ENCODE peak calls at places on chromosomes 7 and 10, in seven cellular contexts. C is NCI-H2081; U is HEK293T; H is stimulated activated CD8-positive, alpha-beta memory T cell treated with anti-CD3 and anti-CD28 coated beads, Interleukin-15, amount 100 ng/mL, for 4 hours; N is prostate gland; P is immature natural killer cell; A is pons. E is an unnamed sample.
A peak's percentile ranks its signal among the peaks of the same experiment; 100 is the strongest.

GRCh38 chr10:124117511-124117785 is 24.1 kb upstream of the CHST15 start:
- DNase-seq in C (no peak), H (no peak), A (no peak), N (no peak), U (no peak), P (no peak), E (no peak)

GRCh38 chr7:136405931-136406777 is 429.0 kb upstream of the MTPN start:
- DNase-seq in N (peak; percentile 15), A (peak; percentile 76), H (no peak), U (peak; percentile 73), P (peak; percentile 17), C (peak; percentile 86), E (peak; percentile 37)

GRCh38 chr7:87853237-87853864 is 22.8 kb downstream of the SLC25A40 start:
- DNase-seq in H (no peak), C (no peak), N (no peak), A (no peak), U (no peak), P (no peak), E (no peak)

GRCh38 chr7:30175171-30175570 is 40.4 kb downstream of the MTURN start:
- DNase-seq in A (no peak), H (no peak), C (peak; percentile 66), U (no peak), N (no peak), P (no peak), E (no peak)

GRCh38 chr7:9835204-9835603 is 1138.5 kb upstream of the PHF14 start:
- DNase-seq in A (no peak), H (no peak), P (no peak), U (no peak), C (no peak), N (peak; percentile 8), E (no peak)

GRCh38 chr10:59073456-59074053 is 102.9 kb upstream of the PHYHIPL start:
- DNase-seq in N (no peak), H (no peak), C (no peak), A (no peak), U (no peak), P (no peak), E (no peak)

GRCh38 chr7:51070163-51070562 is 246.4 kb downstream of the COBL start:
- DNase-seq in P (no peak), A (no peak), C (no peak), H (no peak), N (no peak), U (no peak), E (no peak)

GRCh38 chr10:61142987-61143386 is 199.0 kb upstream of the RHOBTB1 start:
- DNase-seq in A (no peak), H (no peak), U (no peak), C (no peak), P (no peak), N (no peak), E (no peak)

GRCh38 chr10:52805414-52806285 is 33.1 kb upstream of the MBL2 start:
- DNase-seq in U (no peak), N (no peak), H (no peak), A (no peak), C (no peak), P (no peak), E (no peak)

GRCh38 chr10:58637372-58637771 is 124.7 kb downstream of the BICC1 start:
- DNase-seq in C (no peak), H (no peak), P (no peak), N (no peak), U (no peak), A (no peak), E (no peak)